ENCODE peak calls at places on chromosome 19, in seven cellular contexts. V is cardiac fibroblast, P is AG04449, W is fibroblast of mammary gland, R is BJ, I is WERI-Rb-1, T is uterus. J is an unnamed sample.
A peak's percentile ranks its signal among the peaks of the same experiment; 100 is the strongest.

GRCh38 chr19:30567535-30568232 is 195.5 kb downstream of the ZNF536 start:
- DNase-seq in P (no peak), R (no peak), T (no peak), W (peak; percentile 1), I (peak; percentile 71), V (no peak), J (no peak)

GRCh38 chr19:48966541-48967345 is 1.6 kb downstream of the FTL start:
- DNase-seq in T (no peak), I (no peak), W (no peak), P (no peak), R (no peak), V (peak; percentile 43), J (no peak)

GRCh38 chr19:54729416-54730188 is 5.4 kb downstream of the KIR3DL3 start:
- DNase-seq in V (no peak), P (no peak), R (no peak), T (no peak), I (no peak), W (no peak), J (no peak)

GRCh38 chr19:42074513-42075363 is 1.2 kb upstream of the ZNF574 start:
- DNase-seq in T (peak; percentile 30), V (no peak), I (no peak), P (no peak), W (peak; percentile 28), R (no peak), J (peak; percentile 70)

GRCh38 chr19:15501596-15501995 is 6.7 kb upstream of the CYP4F22 start:
- DNase-seq in T (no peak), I (no peak), W (no peak), P (no peak), R (no peak), V (no peak), J (no peak)

GRCh38 chr19:3618144-3618810 is 8.3 kb downstream of the CACTIN start:
- DNase-seq in V (peak; percentile 60), T (peak; percentile 64), P (no peak), I (peak; percentile 69), W (peak; percentile 77), R (no peak), J (peak; percentile 85)

GRCh38 chr19:39997595-39998216 is 846 bp downstream of the ZNF546 start:
- DNase-seq in P (no peak), R (no peak), V (peak; percentile 10), T (no peak), W (peak; percentile 91), I (no peak), J (peak; percentile 30)

GRCh38 chr19:55160128-55160985 is 2.8 kb upstream of the TNNI3 start:
- DNase-seq in I (peak; percentile 98), T (peak; percentile 73), V (peak; percentile 87), P (no peak), R (no peak), W (peak; percentile 79), J (peak; percentile 90)

GRCh38 chr19:17205237-17206140 is 9.7 kb upstream of the USE1 start:
- DNase-seq in T (peak; percentile 53), P (no peak), I (peak; percentile 80), V (peak; percentile 72), W (peak; percentile 63), R (no peak), J (peak; percentile 71)

GRCh38 chr19:2488942-2489731 is 13.2 kb downstream of the GADD45B start:
- DNase-seq in T (no peak), V (peak; percentile 74), P (no peak), I (no peak), W (no peak), R (no peak), J (peak; percentile 58)
- TF ChIP-seq CTCF in T (no peak), V (no peak), P (no peak), I (no peak), W (no peak), R (no peak), J (no peak)

DNA sequence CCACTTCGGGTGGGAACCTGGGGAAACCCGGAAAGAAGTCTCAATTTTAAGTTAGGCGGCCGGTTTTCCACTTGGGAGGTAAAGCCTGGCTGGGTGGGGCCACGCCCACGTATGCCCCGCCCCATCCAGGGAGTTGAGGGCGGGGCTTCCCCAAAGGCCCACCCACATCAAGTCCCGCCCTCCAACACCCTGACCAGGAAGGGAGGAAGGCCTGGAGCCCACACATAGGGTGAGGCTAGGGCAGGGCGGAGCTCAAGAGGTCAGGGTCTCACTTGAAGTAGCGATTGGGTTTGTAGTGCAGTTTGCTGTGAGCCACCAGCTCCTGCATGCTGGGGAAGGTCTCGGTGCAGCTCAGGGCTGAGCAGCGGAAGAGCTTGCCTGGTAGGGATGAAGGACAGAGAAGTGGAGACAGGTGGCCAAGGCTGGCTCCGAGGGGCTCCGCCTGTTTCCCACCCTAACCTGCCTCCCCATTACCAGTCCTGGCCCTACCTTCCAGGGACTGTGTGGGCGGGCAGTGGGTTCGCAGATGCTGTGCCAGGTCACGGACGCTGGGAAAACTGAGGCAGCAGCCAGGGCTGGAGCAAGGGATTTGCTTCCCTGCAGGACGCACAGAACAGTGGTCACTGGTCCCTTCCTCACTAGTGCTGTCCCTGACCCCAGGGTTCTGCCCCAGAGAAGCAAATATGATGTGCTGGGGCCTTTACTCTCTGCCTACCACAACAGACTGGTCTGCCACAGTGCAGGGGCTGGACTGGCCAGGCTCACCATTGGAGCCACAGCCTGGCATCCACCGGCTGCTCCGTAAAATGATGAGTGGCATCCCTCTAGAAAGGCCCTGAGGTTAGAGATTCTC is 1.6 kb downstream of the ZNF414 start:
- DNase-seq in T (no peak), V (peak; percentile 23), I (no peak), R (no peak), P (no peak), W (peak; percentile 31), J (peak; percentile 65)
- H3K4me3 ChIP-seq in T (no peak overlapping the region), V (no peak overlapping the region), I (no peak overlapping the region), R (no peak overlapping the region), P (no peak overlapping the region), W (no peak overlapping the region), J (no peak overlapping the region)

DNA sequence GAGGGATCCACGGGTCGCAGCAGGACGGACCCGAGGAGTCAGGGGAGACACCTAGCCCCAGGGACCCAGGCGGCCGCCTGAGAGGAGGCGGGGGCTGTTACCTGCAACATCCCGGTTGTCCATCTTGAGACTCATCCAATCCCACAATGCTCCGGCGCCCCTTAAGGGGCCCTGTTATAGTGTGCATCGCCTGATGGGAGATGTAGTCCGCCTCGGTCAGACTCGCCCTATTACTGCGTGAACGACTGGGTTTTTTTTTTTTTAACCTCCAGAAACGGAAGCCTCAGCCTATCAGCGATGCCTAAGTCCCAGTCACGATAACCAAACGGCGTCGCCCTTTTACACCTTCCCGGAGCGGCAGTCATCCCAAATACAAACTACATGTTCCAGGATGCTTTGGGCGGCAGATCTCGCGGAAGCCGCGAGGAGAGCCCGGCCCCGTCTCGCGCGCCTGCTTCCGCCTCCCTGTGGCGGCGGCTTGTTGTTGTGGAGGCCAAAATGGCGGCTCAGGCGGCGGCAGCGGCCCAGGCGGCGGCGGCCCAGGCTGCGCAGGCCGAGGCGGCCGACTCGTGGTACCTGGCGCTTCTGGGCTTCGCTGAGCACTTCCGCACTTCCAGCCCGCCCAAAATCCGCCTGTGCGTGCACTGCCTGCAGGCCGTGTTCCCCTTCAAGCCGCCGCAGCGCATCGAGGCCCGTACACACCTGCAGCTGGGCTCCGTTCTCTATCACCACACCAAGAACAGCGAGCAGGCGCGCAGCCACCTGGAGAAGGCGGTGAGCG is at the start of the genes MAU2 and SUGP1:
- DNase-seq in I (peak; percentile 89), P (peak; percentile 41), R (peak; percentile 55), V (peak; percentile 94), T (peak; percentile 87), W (peak; percentile 87), J (peak; percentile 95)
- TF ChIP-seq CTCF in I (peak; percentile 27), P (peak; percentile 60), R (peak; percentile 44), V (peak; percentile 34), T (peak; percentile 79), W (no peak), J (peak; percentile 14)

GRCh38 chr19:10965398-10965797 is 4.6 kb downstream of the SMARCA4 start:
- DNase-seq in W (no peak), R (no peak), T (no peak), I (no peak), P (no peak), V (no peak), J (no peak)

GRCh38 chr19:10963865-10964264 is 3.0 kb downstream of the SMARCA4 start:
- DNase-seq in W (no peak), R (no peak), V (no peak), T (no peak), I (no peak), P (no peak), J (no peak)

GRCh38 chr19:10968527-10969081 is 7.8 kb downstream of the SMARCA4 start:
- DNase-seq in I (no peak), W (no peak), R (no peak), T (no peak), P (no peak), V (no peak), J (peak; percentile 70)

GRCh38 chr19:10964903-10965302 is 4.1 kb downstream of the SMARCA4 start:
- DNase-seq in W (no peak), R (no peak), P (no peak), I (no peak), V (no peak), T (no peak), J (no peak)

DNA sequence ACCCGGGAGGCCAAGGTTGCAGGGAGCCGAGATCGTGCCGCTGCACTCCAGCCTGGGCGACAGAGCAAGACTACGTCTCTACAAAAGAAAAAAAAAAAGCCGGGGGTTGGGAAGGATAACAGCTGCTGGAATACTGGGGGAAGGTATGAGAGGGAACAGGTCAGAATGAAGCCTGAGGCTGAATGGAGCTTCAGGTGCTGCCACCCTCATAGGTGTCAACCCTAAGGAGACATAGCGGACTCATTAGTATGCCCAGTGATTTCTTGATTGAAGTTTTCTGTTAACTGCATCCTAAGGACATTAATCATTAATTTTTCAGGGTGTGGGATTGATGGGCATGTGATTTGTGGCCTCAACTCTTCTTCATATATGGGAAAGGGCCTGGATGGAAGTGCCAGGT is 6.0 kb downstream of the SMARCA4 start:
- DNase-seq in V (no peak), P (no peak), I (no peak), W (no peak), R (no peak), T (no peak), J (no peak)
- H3K4me3 ChIP-seq in V (no peak overlapping the region), P (no peak overlapping the region), I (no peak overlapping the region), W (no peak overlapping the region), R (no peak overlapping the region), T (no peak overlapping the region), J (no peak overlapping the region)

GRCh38 chr19:43504426-43505185 is at the start of gene PHLDB3:
- DNase-seq in T (peak; percentile 32), W (no peak), P (no peak), R (no peak), I (peak; percentile 65), V (peak; percentile 18), J (peak; percentile 46)
- TF ChIP-seq CTCF in T (no peak), W (no peak), P (no peak), R (peak; percentile 8), I (no peak), V (no peak), J (no peak)

J was measured in GM12865.